ENCODE peak calls at places on chromosomes 12 and 14, in nine cellular contexts. One of them, this sample, is unnamed.

GRCh38 chr14:31935406-31935805 is 141.7 kb upstream of the ARHGAP5 start:
- DNase-seq in left ventricle myocardium inferior: no peak
- DNase-seq in GM23338: no peak
- DNase-seq in CD8-positive, alpha-beta T cell: no peak
- DNase-seq in body of pancreas: no peak
- DNase-seq in neural progenitor cell: peak; percentile 11
- DNase-seq in stomach: no peak
- DNase-seq in ovary: no peak
- DNase-seq in A549: no peak
- DNase-seq in this sample: no peak

GRCh38 chr12:115407036-115407435 is 723.1 kb upstream of the TBX3 start:
- DNase-seq in stomach: no peak
- DNase-seq in GM23338: no peak
- DNase-seq in A549: no peak
- DNase-seq in CD8-positive, alpha-beta T cell: no peak
- DNase-seq in body of pancreas: no peak
- DNase-seq in neural progenitor cell: no peak
- DNase-seq in left ventricle myocardium inferior: no peak
- DNase-seq in ovary: no peak
- DNase-seq in this sample: no peak

GRCh38 chr14:26204362-26204953 is 393.4 kb downstream of the NOVA1 start:
- DNase-seq in CD8-positive, alpha-beta T cell: no peak
- DNase-seq in left ventricle myocardium inferior: no peak
- DNase-seq in neural progenitor cell: peak; percentile 53
- DNase-seq in stomach: no peak
- DNase-seq in ovary: no peak
- DNase-seq in GM23338: peak; percentile 49
- DNase-seq in body of pancreas: no peak
- DNase-seq in A549: no peak
- DNase-seq in this sample: no peak

GRCh38 chr12:45329238-45329637 is 113.3 kb downstream of the ANO6 start:
- DNase-seq in neural progenitor cell: no peak
- DNase-seq in GM23338: no peak
- DNase-seq in body of pancreas: no peak
- DNase-seq in stomach: no peak
- DNase-seq in left ventricle myocardium inferior: no peak
- DNase-seq in CD8-positive, alpha-beta T cell: no peak
- DNase-seq in A549: no peak
- DNase-seq in ovary: no peak
- DNase-seq in this sample: no peak

GRCh38 chr12:7265251-7265650 is 38.6 kb upstream of the ACSM4 start:
- DNase-seq in A549: no peak
- DNase-seq in GM23338: no peak
- DNase-seq in neural progenitor cell: no peak
- DNase-seq in ovary: no peak
- DNase-seq in CD8-positive, alpha-beta T cell: no peak
- DNase-seq in left ventricle myocardium inferior: no peak
- DNase-seq in stomach: no peak
- DNase-seq in body of pancreas: no peak
- DNase-seq in this sample: no peak

GRCh38 chr12:61536525-61536924 is 723.7 kb upstream of the USP15 start:
- DNase-seq in body of pancreas: peak; percentile 25
- DNase-seq in A549: no peak
- DNase-seq in CD8-positive, alpha-beta T cell: no peak
- DNase-seq in left ventricle myocardium inferior: no peak
- DNase-seq in neural progenitor cell: no peak
- DNase-seq in ovary: no peak
- DNase-seq in stomach: no peak
- DNase-seq in GM23338: no peak
- DNase-seq in this sample: no peak

GRCh38 chr14:92953526-92953925 is 30.6 kb downstream of the CHGA start:
- DNase-seq in body of pancreas: no peak
- DNase-seq in ovary: no peak
- DNase-seq in A549: no peak
- DNase-seq in neural progenitor cell: no peak
- DNase-seq in stomach: no peak
- DNase-seq in CD8-positive, alpha-beta T cell: no peak
- DNase-seq in left ventricle myocardium inferior: no peak
- DNase-seq in GM23338: no peak
- DNase-seq in this sample: no peak

GRCh38 chr12:123139926-123140674 is 10.8 kb downstream of the PITPNM2 start:
- DNase-seq in neural progenitor cell: peak; percentile 49
- DNase-seq in left ventricle myocardium inferior: no peak
- DNase-seq in body of pancreas: no peak
- DNase-seq in GM23338: peak; percentile 11
- DNase-seq in CD8-positive, alpha-beta T cell: no peak
- DNase-seq in stomach: no peak
- DNase-seq in ovary: peak; percentile 68
- DNase-seq in A549: no peak
- DNase-seq in this sample: no peak

GRCh38 chr14:50796391-50796790 is 34.6 kb downstream of the NIN start:
- DNase-seq in left ventricle myocardium inferior: no peak
- DNase-seq in CD8-positive, alpha-beta T cell: no peak
- DNase-seq in neural progenitor cell: no peak
- DNase-seq in stomach: no peak
- DNase-seq in A549: no peak
- DNase-seq in GM23338: no peak
- DNase-seq in body of pancreas: no peak
- DNase-seq in ovary: no peak
- DNase-seq in this sample: no peak

GRCh38 chr12:55743967-55744931 is 1.3 kb downstream of the GDF11 start:
- DNase-seq in stomach: no peak
- DNase-seq in body of pancreas: no peak
- DNase-seq in GM23338: no peak
- DNase-seq in ovary: no peak
- DNase-seq in CD8-positive, alpha-beta T cell: no peak
- DNase-seq in left ventricle myocardium inferior: peak; percentile 16
- DNase-seq in A549: no peak
- DNase-seq in neural progenitor cell: peak; percentile 47
- DNase-seq in this sample: peak; percentile 64
- H3K27ac ChIP-seq in stomach: peak overlapping the region; percentile 65
- H3K27ac ChIP-seq in body of pancreas: no peak overlapping the region
- H3K27ac ChIP-seq in GM23338: peak overlapping the region; percentile 99
- H3K27ac ChIP-seq in ovary: peak overlapping the region; percentile 69
- H3K27ac ChIP-seq in CD8-positive, alpha-beta T cell: peak overlapping the region; percentile 33
- H3K27ac ChIP-seq in left ventricle myocardium inferior: peak overlapping the region; percentile 67
- H3K27ac ChIP-seq in A549: peak overlapping the region; percentile 87
- H3K27ac ChIP-seq in neural progenitor cell: peak overlapping the region; percentile 91
- H3K27ac ChIP-seq in this sample: peak overlapping the region; percentile 63

DNA sequence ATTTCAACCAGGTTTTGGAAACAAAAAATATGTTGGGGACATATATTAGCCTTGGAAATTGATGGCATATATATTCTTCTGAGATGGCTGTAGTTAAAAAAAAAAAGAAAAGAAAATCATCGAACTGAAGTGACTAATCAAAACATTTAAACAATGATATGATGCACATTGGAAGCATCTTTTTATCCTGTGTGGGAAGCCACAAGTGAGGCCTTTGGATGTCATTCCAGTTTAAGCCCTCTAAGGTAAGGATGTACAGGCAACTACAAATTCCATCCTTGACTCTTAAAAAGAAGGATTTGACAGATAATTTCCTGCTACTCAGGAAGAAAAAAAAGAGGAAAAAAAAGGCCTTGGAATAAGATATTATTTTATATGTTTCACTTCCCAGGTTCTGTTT is 9.6 kb upstream of the PTPRB start:
- DNase-seq in neural progenitor cell: no peak
- DNase-seq in A549: no peak
- DNase-seq in ovary: no peak
- DNase-seq in GM23338: no peak
- DNase-seq in left ventricle myocardium inferior: no peak
- DNase-seq in CD8-positive, alpha-beta T cell: no peak
- DNase-seq in stomach: no peak
- DNase-seq in body of pancreas: no peak
- DNase-seq in this sample: no peak
- H3K4me1 ChIP-seq in neural progenitor cell: peaks cover 9% of the 10 kb centered on the region
- H3K4me1 ChIP-seq in A549: peaks cover 29% of the 10 kb centered on the region
- H3K4me1 ChIP-seq in ovary: peaks cover 3% of the 10 kb centered on the region
- H3K4me1 ChIP-seq in GM23338: peaks cover 6% of the 10 kb centered on the region
- H3K4me1 ChIP-seq in left ventricle myocardium inferior: peaks cover 49% of the 10 kb centered on the region
- H3K4me1 ChIP-seq in CD8-positive, alpha-beta T cell: no peaks in the 10 kb centered on the region
- H3K4me1 ChIP-seq in stomach: no peaks in the 10 kb centered on the region
- H3K4me1 ChIP-seq in body of pancreas: peaks cover 5% of the 10 kb centered on the region
- H3K4me1 ChIP-seq in this sample: no peaks in the 10 kb centered on the region

GRCh38 chr12:32702470-32702869 is 23.4 kb downstream of the DNM1L start:
- DNase-seq in CD8-positive, alpha-beta T cell: no peak
- DNase-seq in body of pancreas: no peak
- DNase-seq in ovary: no peak
- DNase-seq in GM23338: no peak
- DNase-seq in neural progenitor cell: no peak
- DNase-seq in A549: no peak
- DNase-seq in left ventricle myocardium inferior: no peak
- DNase-seq in stomach: no peak
- DNase-seq in this sample: no peak
- H3K27ac ChIP-seq in CD8-positive, alpha-beta T cell: no peak overlapping the region
- H3K27ac ChIP-seq in body of pancreas: no peak overlapping the region
- H3K27ac ChIP-seq in ovary: no peak overlapping the region
- H3K27ac ChIP-seq in GM23338: no peak overlapping the region
- H3K27ac ChIP-seq in neural progenitor cell: no peak overlapping the region
- H3K27ac ChIP-seq in A549: no peak overlapping the region
- H3K27ac ChIP-seq in left ventricle myocardium inferior: no peak overlapping the region
- H3K27ac ChIP-seq in stomach: no peak overlapping the region
- H3K27ac ChIP-seq in this sample: no peak overlapping the region

GRCh38 chr12:57149309-57149900 is 2.0 kb upstream of the LRP1-AS start:
- DNase-seq in body of pancreas: no peak
- DNase-seq in ovary: peak; percentile 91
- DNase-seq in CD8-positive, alpha-beta T cell: no peak
- DNase-seq in GM23338: no peak
- DNase-seq in neural progenitor cell: no peak
- DNase-seq in stomach: no peak
- DNase-seq in left ventricle myocardium inferior: peak; percentile 82
- DNase-seq in A549: no peak
- DNase-seq in this sample: no peak
- H3K4me1 ChIP-seq in body of pancreas: peaks cover 4% of the 10 kb centered on the region
- H3K4me1 ChIP-seq in ovary: peaks cover 59% of the 10 kb centered on the region
- H3K4me1 ChIP-seq in CD8-positive, alpha-beta T cell: no peaks in the 10 kb centered on the region
- H3K4me1 ChIP-seq in GM23338: no peaks in the 10 kb centered on the region
- H3K4me1 ChIP-seq in neural progenitor cell: no peaks in the 10 kb centered on the region
- H3K4me1 ChIP-seq in stomach: peaks cover 86% of the 10 kb centered on the region
- H3K4me1 ChIP-seq in left ventricle myocardium inferior: peaks cover 97% of the 10 kb centered on the region
- H3K4me1 ChIP-seq in A549: peaks cover 28% of the 10 kb centered on the region
- H3K4me1 ChIP-seq in this sample: peaks cover 89% of the 10 kb centered on the region

GRCh38 chr14:58765843-58766242 is 128.1 kb downstream of the DACT1 start:
- DNase-seq in left ventricle myocardium inferior: no peak
- DNase-seq in ovary: no peak
- DNase-seq in CD8-positive, alpha-beta T cell: no peak
- DNase-seq in A549: no peak
- DNase-seq in GM23338: no peak
- DNase-seq in neural progenitor cell: no peak
- DNase-seq in stomach: no peak
- DNase-seq in body of pancreas: no peak
- DNase-seq in this sample: no peak
- H3K27ac ChIP-seq in left ventricle myocardium inferior: peak overlapping the region; percentile 58
- H3K27ac ChIP-seq in ovary: no peak overlapping the region
- H3K27ac ChIP-seq in CD8-positive, alpha-beta T cell: no peak overlapping the region
- H3K27ac ChIP-seq in A549: no peak overlapping the region
- H3K27ac ChIP-seq in GM23338: no peak overlapping the region
- H3K27ac ChIP-seq in neural progenitor cell: no peak overlapping the region
- H3K27ac ChIP-seq in stomach: peak overlapping the region; percentile 47
- H3K27ac ChIP-seq in body of pancreas: no peak overlapping the region
- H3K27ac ChIP-seq in this sample: no peak overlapping the region

GRCh38 chr12:42807766-42808165 is 218.2 kb upstream of the PRICKLE1 start:
- DNase-seq in stomach: no peak
- DNase-seq in CD8-positive, alpha-beta T cell: no peak
- DNase-seq in A549: no peak
- DNase-seq in ovary: no peak
- DNase-seq in body of pancreas: no peak
- DNase-seq in neural progenitor cell: no peak
- DNase-seq in GM23338: no peak
- DNase-seq in left ventricle myocardium inferior: no peak
- DNase-seq in this sample: no peak
- H3K4me1 ChIP-seq in stomach: no peaks in the 10 kb centered on the region
- H3K4me1 ChIP-seq in CD8-positive, alpha-beta T cell: no peaks in the 10 kb centered on the region
- H3K4me1 ChIP-seq in A549: peaks cover 7% of the 10 kb centered on the region
- H3K4me1 ChIP-seq in ovary: no peaks in the 10 kb centered on the region
- H3K4me1 ChIP-seq in body of pancreas: no peaks in the 10 kb centered on the region
- H3K4me1 ChIP-seq in neural progenitor cell: no peaks in the 10 kb centered on the region
- H3K4me1 ChIP-seq in GM23338: peaks cover 9% of the 10 kb centered on the region
- H3K4me1 ChIP-seq in left ventricle myocardium inferior: no peaks in the 10 kb centered on the region
- H3K4me1 ChIP-seq in this sample: no peaks in the 10 kb centered on the region

GRCh38 chr14:68235011-68235410 is 415.4 kb downstream of the RAD51B start:
- DNase-seq in GM23338: no peak
- DNase-seq in neural progenitor cell: no peak
- DNase-seq in ovary: no peak
- DNase-seq in A549: no peak
- DNase-seq in CD8-positive, alpha-beta T cell: no peak
- DNase-seq in stomach: no peak
- DNase-seq in left ventricle myocardium inferior: no peak
- DNase-seq in body of pancreas: no peak
- DNase-seq in this sample: no peak
- H3K27ac ChIP-seq in GM23338: no peak overlapping the region
- H3K27ac ChIP-seq in neural progenitor cell: no peak overlapping the region
- H3K27ac ChIP-seq in ovary: peak overlapping the region; percentile 2
- H3K27ac ChIP-seq in A549: peak overlapping the region; percentile 71
- H3K27ac ChIP-seq in CD8-positive, alpha-beta T cell: no peak overlapping the region
- H3K27ac ChIP-seq in stomach: no peak overlapping the region
- H3K27ac ChIP-seq in left ventricle myocardium inferior: no peak overlapping the region
- H3K27ac ChIP-seq in body of pancreas: no peak overlapping the region
- H3K27ac ChIP-seq in this sample: no peak overlapping the region

DNA sequence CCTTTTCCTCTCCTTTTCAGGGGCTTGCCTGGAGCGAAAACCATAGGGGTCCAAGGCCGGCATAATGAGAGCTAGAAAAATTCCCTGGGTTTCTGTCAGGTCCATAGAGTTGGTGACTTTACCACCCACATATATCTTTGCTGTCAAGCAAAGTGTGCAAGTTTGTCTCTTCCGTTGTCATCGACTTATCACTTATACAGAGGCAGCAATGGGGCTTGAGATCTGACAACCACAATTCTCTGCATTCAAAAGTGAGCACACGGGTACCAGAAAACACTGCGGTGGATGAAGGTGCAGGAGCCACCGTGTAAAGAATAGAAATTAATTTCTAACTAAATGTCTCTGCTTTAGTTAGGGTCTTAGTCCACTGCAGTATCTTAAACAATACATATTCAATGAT is 162.3 kb downstream of the DAD1 start:
- DNase-seq in CD8-positive, alpha-beta T cell: no peak
- DNase-seq in A549: no peak
- DNase-seq in body of pancreas: no peak
- DNase-seq in neural progenitor cell: no peak
- DNase-seq in stomach: no peak
- DNase-seq in GM23338: no peak
- DNase-seq in ovary: no peak
- DNase-seq in left ventricle myocardium inferior: no peak
- DNase-seq in this sample: no peak
- H3K4me1 ChIP-seq in CD8-positive, alpha-beta T cell: no peaks in the 10 kb centered on the region
- H3K4me1 ChIP-seq in A549: peaks cover 13% of the 10 kb centered on the region
- H3K4me1 ChIP-seq in body of pancreas: peaks cover 28% of the 10 kb centered on the region
- H3K4me1 ChIP-seq in neural progenitor cell: no peaks in the 10 kb centered on the region
- H3K4me1 ChIP-seq in stomach: peaks cover 25% of the 10 kb centered on the region
- H3K4me1 ChIP-seq in GM23338: peaks cover 3% of the 10 kb centered on the region
- H3K4me1 ChIP-seq in ovary: peaks cover 9% of the 10 kb centered on the region
- H3K4me1 ChIP-seq in left ventricle myocardium inferior: peaks cover 24% of the 10 kb centered on the region
- H3K4me1 ChIP-seq in this sample: no peaks in the 10 kb centered on the region

DNA sequence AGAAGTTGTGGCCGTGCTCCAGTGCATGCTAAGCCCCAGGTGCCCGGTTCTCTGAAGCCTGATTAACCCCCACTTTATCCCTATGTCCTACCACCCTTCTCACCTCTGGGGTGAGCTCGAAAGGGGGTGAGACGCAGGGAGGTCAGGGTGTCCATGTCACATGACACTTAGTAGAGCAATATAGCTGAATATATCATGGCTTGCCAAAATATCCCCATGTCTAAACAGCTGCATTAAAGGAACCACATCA is 203.1 kb upstream of the DIO3 start:
- DNase-seq in stomach: no peak
- DNase-seq in body of pancreas: no peak
- DNase-seq in CD8-positive, alpha-beta T cell: no peak
- DNase-seq in neural progenitor cell: no peak
- DNase-seq in A549: no peak
- DNase-seq in left ventricle myocardium inferior: no peak
- DNase-seq in ovary: no peak
- DNase-seq in GM23338: no peak
- DNase-seq in this sample: no peak
- H3K27ac ChIP-seq in stomach: no peak overlapping the region
- H3K27ac ChIP-seq in body of pancreas: no peak overlapping the region
- H3K27ac ChIP-seq in CD8-positive, alpha-beta T cell: no peak overlapping the region
- H3K27ac ChIP-seq in neural progenitor cell: no peak overlapping the region
- H3K27ac ChIP-seq in A549: no peak overlapping the region
- H3K27ac ChIP-seq in left ventricle myocardium inferior: no peak overlapping the region
- H3K27ac ChIP-seq in ovary: peak overlapping the region; percentile 94
- H3K27ac ChIP-seq in GM23338: no peak overlapping the region
- H3K27ac ChIP-seq in this sample: no peak overlapping the region